ENCODE peak calls at places on chromosome 16, in nine cellular contexts. H, N, V, S, O, K, W, A and Y are unnamed samples.

GRCh38 chr16:84065536-84066132 is 23.0 kb upstream of the SLC38A8 start:
- DNase-seq in H (peak), N (peak), V (peak), S (no peak), O (peak), K (peak), W (no peak), A (peak), Y (no peak)

GRCh38 chr16:56912746-56913703 is 18.9 kb upstream of the HERPUD1 start:
- DNase-seq in H (no peak), N (peak), V (peak), S (no peak), O (peak), K (peak), W (peak), A (no peak), Y (no peak)

GRCh38 chr16:10676284-10676683 is 18.4 kb downstream of the TEKT5 start:
- DNase-seq in H (no peak), N (no peak), V (no peak), S (no peak), O (no peak), K (no peak), W (no peak), A (no peak), Y (no peak)

GRCh38 chr16:25390761-25391160 is 133.1 kb upstream of the ZKSCAN2 start:
- DNase-seq in H (no peak), N (no peak), V (no peak), S (no peak), O (no peak), K (no peak), W (no peak), A (no peak), Y (no peak)

GRCh38 chr16:67946966-67947558 is 3.1 kb upstream of the LCAT start:
- DNase-seq in H (no peak), N (no peak), V (no peak), S (no peak), O (no peak), K (no peak), W (no peak), A (no peak), Y (no peak)

GRCh38 chr16:66320774-66321173 is 45.7 kb upstream of the CDH5 start:
- DNase-seq in H (no peak), N (no peak), V (no peak), S (no peak), O (no peak), K (no peak), W (no peak), A (no peak), Y (no peak)

GRCh38 chr16:17273142-17273561 is 197.6 kb downstream of the XYLT1 start:
- DNase-seq in H (peak), N (peak), V (peak), S (peak), O (peak), K (peak), W (no peak), A (no peak), Y (no peak)

GRCh38 chr16:74797414-74797813 is 22.8 kb upstream of the FA2H start:
- DNase-seq in H (no peak), N (no peak), V (no peak), S (no peak), O (no peak), K (no peak), W (no peak), A (no peak), Y (no peak)

GRCh38 chr16:705748-706188 is at the start of gene FBXL16:
- DNase-seq in H (no peak), N (no peak), V (no peak), S (no peak), O (no peak), K (no peak), W (no peak), A (no peak), Y (no peak)

GRCh38 chr16:72120026-72120425 is 26.4 kb downstream of the DHX38 start:
- DNase-seq in H (no peak), N (no peak), V (no peak), S (no peak), O (no peak), K (no peak), W (no peak), A (no peak), Y (no peak)

GRCh38 chr16:85445779-85446222 is 167.3 kb upstream of the GSE1 start:
- DNase-seq in H (no peak), N (no peak), V (peak), S (no peak), O (peak), K (peak), W (no peak), A (peak), Y (no peak)

GRCh38 chr16:10761388-10761787 is 17.7 kb downstream of the NUBP1 start:
- DNase-seq in H (no peak), N (no peak), V (no peak), S (no peak), O (no peak), K (no peak), W (no peak), A (no peak), Y (no peak)

GRCh38 chr16:34803683-34804416 is 1344.4 kb downstream of the TP53TG3F start:
- DNase-seq in H (no peak), N (no peak), V (no peak), S (no peak), O (no peak), K (no peak), W (peak), A (no peak), Y (no peak)

GRCh38 chr16:79536958-79537357 is 63.6 kb downstream of the MAF start:
- DNase-seq in H (no peak), N (no peak), V (no peak), S (no peak), O (no peak), K (no peak), W (no peak), A (no peak), Y (no peak)

GRCh38 chr16:74477226-74477625 is 55.9 kb upstream of the CLEC18B start:
- DNase-seq in H (no peak), N (no peak), V (no peak), S (no peak), O (no peak), K (no peak), W (no peak), A (no peak), Y (no peak)

GRCh38 chr16:85348921-85349334 is 236.7 kb upstream of the CIBAR2 start:
- DNase-seq in H (no peak), N (no peak), V (no peak), S (no peak), O (no peak), K (no peak), W (no peak), A (no peak), Y (no peak)

GRCh38 chr16:129075-129474 is 9.4 kb downstream of the NPRL3 start:
- DNase-seq in H (no peak), N (no peak), V (no peak), S (no peak), O (no peak), K (no peak), W (no peak), A (no peak), Y (no peak)

GRCh38 chr16:12390644-12391043 is 413.0 kb downstream of the CPPED1 start:
- DNase-seq in H (no peak), N (peak), V (peak), S (no peak), O (peak), K (peak), W (no peak), A (no peak), Y (no peak)

GRCh38 chr16:83742076-83742475 is 65.7 kb upstream of the HSBP1 start:
- DNase-seq in H (no peak), N (no peak), V (no peak), S (no peak), O (no peak), K (no peak), W (no peak), A (no peak), Y (no peak)

GRCh38 chr16:84881702-84882521 is 62.1 kb downstream of the CRISPLD2 start:
- DNase-seq in H (peak), N (peak), V (peak), S (peak), O (peak), K (peak), W (no peak), A (no peak), Y (no peak)

GRCh38 chr16:85583491-85584181 is 29.5 kb upstream of the GSE1 start:
- DNase-seq in H (no peak), N (peak), V (peak), S (no peak), O (peak), K (peak), W (no peak), A (no peak), Y (no peak)

GRCh38 chr16:68445458-68445857 is 2.9 kb downstream of the SMPD3 start:
- DNase-seq in H (peak), N (peak), V (no peak), S (no peak), O (peak), K (peak), W (no peak), A (peak), Y (no peak)

GRCh38 chr16:75273054-75273925 is 21.9 kb upstream of the BCAR1 start:
- DNase-seq in H (no peak), N (peak), V (peak), S (no peak), O (peak), K (no peak), W (no peak), A (no peak), Y (no peak)

GRCh38 chr16:48117217-48118105 is 38.3 kb downstream of the ABCC12 start:
- DNase-seq in H (no peak), N (peak), V (peak), S (no peak), O (no peak), K (peak), W (no peak), A (no peak), Y (no peak)

DNA sequence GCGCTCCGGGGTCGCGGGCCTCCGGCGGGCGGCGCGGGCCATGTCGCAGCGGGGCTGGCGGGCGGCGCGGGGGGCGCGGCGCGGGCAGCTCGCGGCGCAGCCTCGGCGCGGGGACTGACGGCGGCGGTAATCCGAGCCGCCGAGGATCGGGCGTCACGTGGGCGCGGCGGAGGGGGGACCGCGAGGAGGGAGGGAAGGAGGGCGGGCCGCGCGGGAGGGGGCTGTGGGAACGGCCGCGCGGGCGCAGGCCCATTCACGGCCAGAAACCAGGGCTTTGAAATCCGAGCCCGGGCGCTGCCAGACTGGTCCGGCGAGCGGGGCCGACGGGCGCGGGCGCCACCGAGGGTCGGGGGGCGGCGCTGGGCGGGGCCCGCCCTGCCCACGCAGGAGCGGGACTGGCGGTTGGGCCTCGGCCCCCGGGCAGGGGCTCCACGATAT is at the start of gene MTSS2:
- DNase-seq in H (no peak), N (peak), V (peak), S (peak), O (peak), K (peak), W (peak), A (peak), Y (no peak)
- H3K4me3 ChIP-seq in H (peak), N (peak), V (peak), S (peak), O (peak), K (peak), W (peak), A (peak), Y (peak)

DNA sequence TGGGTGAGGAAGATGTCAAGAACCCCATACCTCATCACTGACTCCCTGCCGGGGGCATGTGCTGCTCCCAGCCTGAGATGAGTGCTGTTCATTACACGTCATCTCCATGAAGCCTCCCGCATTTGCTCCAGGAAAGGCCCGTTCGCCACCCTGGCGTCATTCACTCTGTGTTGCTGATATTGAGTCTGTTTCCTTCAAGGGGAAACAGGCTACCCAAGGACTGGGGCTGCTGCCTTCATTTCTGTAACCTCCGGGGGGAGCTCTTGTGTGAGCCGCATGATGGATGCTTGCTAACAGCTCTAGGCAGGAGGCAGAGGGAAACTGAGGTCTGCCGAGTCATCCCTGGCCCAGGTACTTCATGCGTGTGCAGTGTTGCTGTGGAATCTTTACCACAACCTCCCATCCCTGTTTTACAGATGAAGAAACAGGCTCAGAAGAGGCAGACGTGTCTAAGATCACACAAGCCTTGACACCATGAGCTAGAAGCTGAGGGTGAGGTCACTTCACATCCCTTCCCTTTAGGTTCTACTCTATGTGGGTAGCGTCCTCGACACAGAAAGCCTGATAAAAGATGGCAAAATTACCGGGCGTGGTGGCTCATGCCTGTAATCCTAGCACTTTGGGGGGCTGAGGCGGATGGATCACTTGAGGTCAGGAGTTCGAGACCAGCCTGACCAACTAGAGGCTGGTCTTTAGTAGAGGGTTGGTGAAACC is 3.5 kb upstream of the ARMC5 start:
- DNase-seq in H (no peak), N (peak), V (no peak), S (no peak), O (no peak), K (peak), W (peak), A (no peak), Y (no peak)
- TF ChIP-seq CTCF in H (peak), N (peak), V (peak), S (no peak), O (no peak), K (peak), W (no peak), A (no peak), Y (peak)

GRCh38 chr16:2841606-2842339 is 11.7 kb downstream of the ZG16B start:
- DNase-seq in H (no peak), N (no peak), V (no peak), S (no peak), O (no peak), K (no peak), W (peak), A (no peak), Y (no peak)
- H3K4me3 ChIP-seq in H (no peak), N (peak), V (no peak), S (no peak), O (no peak), K (peak), W (no peak), A (peak), Y (no peak)

DNA sequence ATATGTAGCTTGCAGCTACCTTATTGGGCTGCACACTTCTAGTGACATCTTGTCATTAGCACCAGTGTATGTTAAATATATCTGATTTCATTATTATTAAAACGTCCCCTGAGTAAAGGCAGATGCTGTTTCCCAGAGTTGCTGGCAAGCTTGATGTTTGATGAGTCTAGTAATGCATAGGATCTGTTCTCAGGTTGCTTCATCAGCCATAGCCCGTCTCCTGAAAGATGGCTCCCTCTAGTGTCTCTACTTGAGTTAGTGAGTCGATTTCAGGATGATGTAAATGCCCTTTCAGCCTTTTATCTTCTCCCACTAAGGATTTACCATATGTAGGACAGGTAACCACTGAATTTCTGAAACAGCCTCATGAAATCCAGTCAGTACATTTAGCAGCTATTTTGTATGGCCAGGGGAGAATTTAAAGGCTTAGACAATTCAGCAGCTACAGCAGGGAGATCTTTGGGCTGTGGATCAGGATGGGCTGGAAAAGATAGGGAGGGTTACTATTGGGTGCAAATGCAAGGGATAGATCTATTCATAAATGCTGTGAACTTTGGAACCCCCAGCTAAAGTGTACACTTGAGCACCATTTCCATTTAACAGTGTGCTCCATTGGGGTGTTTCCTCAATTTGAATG is 376.3 kb downstream of the CNTNAP4 start:
- DNase-seq in H (peak), N (peak), V (peak), S (no peak), O (peak), K (peak), W (no peak), A (no peak), Y (peak)
- TF ChIP-seq CTCF in H (peak), N (peak), V (peak), S (no peak), O (peak), K (peak), W (no peak), A (no peak), Y (peak)

GRCh38 chr16:81816793-81817210 is 37.7 kb downstream of the PLCG2 start:
- DNase-seq in H (no peak), N (no peak), V (no peak), S (no peak), O (no peak), K (no peak), W (no peak), A (no peak), Y (no peak)

GRCh38 chr16:81815429-81815766 is 36.3 kb downstream of the PLCG2 start:
- DNase-seq in H (no peak), N (no peak), V (no peak), S (no peak), O (no peak), K (no peak), W (no peak), A (no peak), Y (no peak)

GRCh38 chr16:81816351-81816750 is 37.3 kb downstream of the PLCG2 start:
- DNase-seq in H (no peak), N (no peak), V (no peak), S (no peak), O (no peak), K (no peak), W (no peak), A (no peak), Y (no peak)

GRCh38 chr16:81813648-81814047 is 34.6 kb downstream of the PLCG2 start:
- DNase-seq in H (no peak), N (no peak), V (no peak), S (no peak), O (no peak), K (no peak), W (no peak), A (no peak), Y (no peak)

GRCh38 chr16:81814751-81815428 is 35.8 kb downstream of the PLCG2 start:
- DNase-seq in H (no peak), N (no peak), V (no peak), S (no peak), O (no peak), K (no peak), W (no peak), A (no peak), Y (no peak)
- H3K4me3 ChIP-seq in H (no peak), N (no peak), V (no peak), S (no peak), O (no peak), K (no peak), W (no peak), A (no peak), Y (no peak)

GRCh38 chr16:31385680-31386079 is 7.5 kb upstream of the ITGAD start:
- DNase-seq in H (no peak), N (no peak), V (no peak), S (no peak), O (no peak), K (no peak), W (no peak), A (no peak), Y (no peak)

GRCh38 chr16:31380201-31380600 is 12.9 kb upstream of the ITGAD start:
- DNase-seq in H (no peak), N (no peak), V (no peak), S (no peak), O (no peak), K (no peak), W (no peak), A (no peak), Y (no peak)

GRCh38 chr16:31377210-31377903 is 15.8 kb upstream of the ITGAD start:
- DNase-seq in H (no peak), N (no peak), V (no peak), S (no peak), O (no peak), K (no peak), W (no peak), A (no peak), Y (no peak)

GRCh38 chr16:31386157-31386984 is 6.8 kb upstream of the ITGAD start:
- DNase-seq in H (no peak), N (peak), V (peak), S (no peak), O (peak), K (peak), W (no peak), A (no peak), Y (no peak)

GRCh38 chr16:31382485-31383161 is 10.5 kb upstream of the ITGAD start:
- DNase-seq in H (no peak), N (peak), V (peak), S (no peak), O (peak), K (peak), W (peak), A (peak), Y (no peak)
- TF ChIP-seq CTCF in H (peak), N (peak), V (peak), S (peak), O (peak), K (peak), W (peak), A (no peak), Y (peak)

GRCh38 chr16:87363771-87364476 is 19.7 kb downstream of the FBXO31 start:
- DNase-seq in H (no peak), N (peak), V (peak), S (peak), O (peak), K (no peak), W (no peak), A (peak), Y (no peak)
- H3K4me3 ChIP-seq in H (no peak), N (no peak), V (no peak), S (no peak), O (no peak), K (no peak), W (no peak), A (no peak), Y (no peak)

DNA sequence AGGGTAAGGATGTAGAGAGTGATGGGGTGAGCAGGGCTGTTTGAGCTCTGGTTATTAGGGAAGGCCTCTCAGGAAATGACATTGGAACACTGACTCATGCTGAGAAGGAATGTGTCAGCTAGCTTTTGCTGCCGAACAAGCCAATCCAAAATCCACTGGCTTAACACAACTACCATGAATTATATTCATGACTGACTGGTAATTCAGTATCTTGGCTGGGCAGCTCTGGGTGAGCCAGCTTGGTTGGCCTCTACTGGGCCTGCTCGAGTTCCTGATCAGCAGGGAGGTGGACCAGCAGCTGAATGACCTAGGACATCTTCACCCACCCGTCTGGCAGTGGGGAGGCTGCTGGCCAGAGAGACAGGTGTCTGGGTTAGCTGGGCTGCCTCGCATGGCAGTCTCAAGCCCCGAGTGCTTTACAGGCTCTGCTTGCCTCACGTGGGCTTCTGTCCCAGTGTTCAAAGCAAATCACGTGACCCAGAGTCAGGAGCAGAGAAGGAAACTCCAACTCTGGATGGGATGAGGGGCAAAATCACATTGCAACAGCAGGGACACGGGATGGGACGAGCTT is 209.4 kb downstream of the KATNIP start:
- DNase-seq in H (peak), N (peak), V (peak), S (no peak), O (peak), K (peak), W (no peak), A (no peak), Y (no peak)
- TF ChIP-seq CTCF in H (no peak), N (no peak), V (no peak), S (no peak), O (no peak), K (no peak), W (no peak), A (no peak), Y (no peak)

DNA sequence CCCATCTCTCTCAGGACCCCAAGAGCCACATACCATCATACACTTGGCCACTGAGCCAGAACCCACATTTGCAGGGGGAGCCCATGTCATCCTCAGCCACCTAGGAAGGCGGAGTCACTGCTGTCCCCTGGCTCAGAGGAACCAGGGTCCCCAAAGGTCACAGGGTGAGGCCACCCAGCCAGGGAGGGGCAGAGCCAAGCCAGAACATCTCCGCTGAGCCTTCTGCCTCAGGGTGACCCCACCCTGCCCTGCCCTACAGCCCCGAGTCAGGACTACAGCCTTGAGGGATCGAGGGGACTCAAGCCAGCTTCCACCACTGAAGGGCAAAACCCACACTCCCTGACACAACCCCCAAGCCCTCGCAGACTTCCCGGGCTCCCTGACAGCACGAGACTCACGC is 17.5 kb downstream of the PIEZO1 start:
- DNase-seq in H (no peak), N (no peak), V (no peak), S (no peak), O (no peak), K (no peak), W (no peak), A (no peak), Y (no peak)
- H3K4me3 ChIP-seq in H (no peak), N (no peak), V (no peak), S (no peak), O (no peak), K (no peak), W (no peak), A (no peak), Y (no peak)